ENCODE peak calls at places on chromosome 10, in six cellular contexts. One of them, this sample, is unnamed. For H3K4me1, the result is how much of the 10 kb centered on the place peaks cover.

GRCh38 chr10:122342293-122343134 is 32.0 kb upstream of the PLEKHA1 start:
- DNase-seq in breast epithelium: no peak
- DNase-seq in transverse colon: peak
- DNase-seq in K562: peak
- DNase-seq in HCT116: peak
- DNase-seq in prostate gland: peak
- DNase-seq in this sample: no peak

GRCh38 chr10:3803884-3804741 is 19.1 kb upstream of the KLF6 start:
- DNase-seq in transverse colon: no peak
- DNase-seq in prostate gland: no peak
- DNase-seq in HCT116: no peak
- DNase-seq in K562: peak
- DNase-seq in breast epithelium: no peak
- DNase-seq in this sample: no peak

GRCh38 chr10:70967591-70968588 is 79.5 kb upstream of the PCBD1 start:
- DNase-seq in breast epithelium: no peak
- DNase-seq in transverse colon: no peak
- DNase-seq in K562: no peak
- DNase-seq in prostate gland: no peak
- DNase-seq in HCT116: no peak
- DNase-seq in this sample: no peak

GRCh38 chr10:97821308-97822038 is 28.2 kb upstream of the GOLGA7B start:
- DNase-seq in K562: no peak
- DNase-seq in prostate gland: no peak
- DNase-seq in transverse colon: no peak
- DNase-seq in HCT116: no peak
- DNase-seq in breast epithelium: peak
- DNase-seq in this sample: no peak

GRCh38 chr10:30683496-30683895 is 53.9 kb upstream of the LYZL2 start:
- DNase-seq in HCT116: no peak
- DNase-seq in breast epithelium: no peak
- DNase-seq in K562: no peak
- DNase-seq in transverse colon: no peak
- DNase-seq in prostate gland: no peak
- DNase-seq in this sample: no peak

GRCh38 chr10:47326927-47327330 is 4.7 kb downstream of the GDF2 start:
- DNase-seq in prostate gland: no peak
- DNase-seq in K562: peak
- DNase-seq in transverse colon: no peak
- DNase-seq in breast epithelium: no peak
- DNase-seq in HCT116: no peak
- DNase-seq in this sample: no peak

GRCh38 chr10:43871545-43871944 is 222.9 kb upstream of the ZNF32 start:
- DNase-seq in prostate gland: no peak
- DNase-seq in transverse colon: no peak
- DNase-seq in breast epithelium: no peak
- DNase-seq in K562: no peak
- DNase-seq in HCT116: no peak
- DNase-seq in this sample: no peak

GRCh38 chr10:133230387-133231195 is 574 bp downstream of the UTF1 start:
- DNase-seq in transverse colon: peak
- DNase-seq in HCT116: no peak
- DNase-seq in prostate gland: no peak
- DNase-seq in breast epithelium: no peak
- DNase-seq in K562: peak
- DNase-seq in this sample: no peak

GRCh38 chr10:21700474-21700873 is 166.4 kb downstream of the MLLT10 start:
- DNase-seq in HCT116: no peak
- DNase-seq in K562: no peak
- DNase-seq in breast epithelium: no peak
- DNase-seq in prostate gland: no peak
- DNase-seq in transverse colon: no peak
- DNase-seq in this sample: no peak

GRCh38 chr10:102691701-102692100 is 22.5 kb downstream of the ARL3 start:
- DNase-seq in transverse colon: no peak
- DNase-seq in prostate gland: no peak
- DNase-seq in K562: no peak
- DNase-seq in breast epithelium: no peak
- DNase-seq in HCT116: no peak
- DNase-seq in this sample: peak

GRCh38 chr10:88980247-88980646 is 10.4 kb upstream of the FAS start:
- DNase-seq in K562: no peak
- DNase-seq in breast epithelium: no peak
- DNase-seq in prostate gland: no peak
- DNase-seq in transverse colon: no peak
- DNase-seq in HCT116: no peak
- DNase-seq in this sample: no peak

GRCh38 chr10:88980836-88981235 is 9.8 kb upstream of the FAS start:
- DNase-seq in K562: no peak
- DNase-seq in HCT116: no peak
- DNase-seq in breast epithelium: no peak
- DNase-seq in transverse colon: no peak
- DNase-seq in prostate gland: no peak
- DNase-seq in this sample: no peak

GRCh38 chr10:88978463-88978862 is 12.1 kb upstream of the FAS start:
- DNase-seq in breast epithelium: no peak
- DNase-seq in HCT116: no peak
- DNase-seq in prostate gland: no peak
- DNase-seq in K562: no peak
- DNase-seq in transverse colon: no peak
- DNase-seq in this sample: no peak

GRCh38 chr10:88979153-88979562 is 11.4 kb upstream of the FAS start:
- DNase-seq in transverse colon: no peak
- DNase-seq in breast epithelium: peak
- DNase-seq in HCT116: no peak
- DNase-seq in prostate gland: peak
- DNase-seq in K562: peak
- DNase-seq in this sample: peak

GRCh38 chr10:88979603-88980002 is 11.0 kb upstream of the FAS start:
- DNase-seq in transverse colon: no peak
- DNase-seq in prostate gland: no peak
- DNase-seq in HCT116: no peak
- DNase-seq in K562: no peak
- DNase-seq in breast epithelium: no peak
- DNase-seq in this sample: no peak
- H3K4me1 ChIP-seq in transverse colon: under half
- H3K4me1 ChIP-seq in prostate gland: under half
- H3K4me1 ChIP-seq in HCT116: under half
- H3K4me1 ChIP-seq in K562: under half
- H3K4me1 ChIP-seq in breast epithelium: under half
- H3K4me1 ChIP-seq in this sample: half or more

DNA sequence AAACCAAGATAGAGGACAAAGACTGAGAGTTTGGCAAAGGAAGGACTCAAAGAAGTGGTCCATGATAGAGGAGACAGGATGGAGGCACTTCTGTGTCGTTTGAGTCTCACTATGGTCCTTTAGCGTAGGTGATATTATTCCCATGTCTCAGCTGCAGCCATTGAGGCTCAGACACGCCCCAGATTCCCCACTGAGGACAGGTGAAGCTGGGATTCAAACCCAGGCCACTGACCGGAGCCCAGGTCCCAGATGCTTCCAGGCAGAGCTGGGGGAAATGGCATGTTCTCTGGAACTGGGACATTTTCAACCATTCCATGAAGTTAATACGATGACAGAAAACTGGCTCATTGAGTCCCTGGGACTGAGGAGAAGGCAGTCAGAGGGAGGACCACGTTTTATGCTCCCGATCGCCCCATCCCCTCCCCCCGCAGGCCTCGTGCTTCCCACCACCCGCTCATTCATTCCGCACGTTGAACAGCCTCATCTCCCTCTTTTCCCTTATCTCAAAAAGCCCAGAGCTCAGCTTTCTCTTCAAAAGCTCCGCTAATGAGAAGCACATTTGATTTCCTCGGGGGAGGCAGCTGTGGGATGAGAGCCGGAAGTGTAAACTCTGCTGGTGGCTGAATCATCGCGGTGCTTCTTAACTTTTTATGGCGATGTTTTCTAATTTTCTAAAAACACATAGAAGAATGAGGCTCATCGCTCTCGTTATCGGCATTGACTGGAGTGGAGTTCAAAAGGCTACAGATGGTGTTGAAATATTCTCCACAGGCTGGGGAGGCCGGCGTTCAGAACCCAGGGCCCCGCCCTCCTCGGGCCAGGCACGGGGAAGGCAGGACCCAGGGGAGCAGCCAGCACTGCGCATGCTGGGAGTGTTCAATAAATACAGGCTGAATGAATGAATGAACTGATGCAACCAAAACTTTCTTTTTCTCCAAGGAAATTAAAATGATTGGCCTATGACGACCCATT is 64.0 kb downstream of the OAT start:
- DNase-seq in HCT116: peak
- DNase-seq in K562: peak
- DNase-seq in transverse colon: peak
- DNase-seq in prostate gland: no peak
- DNase-seq in breast epithelium: no peak
- DNase-seq in this sample: no peak
- TF ChIP-seq POLR2AphosphoS5 in HCT116: peak
- TF ChIP-seq POLR2AphosphoS5 in K562: no peak
- TF ChIP-seq POLR2AphosphoS5 in transverse colon: no peak
- TF ChIP-seq POLR2AphosphoS5 in prostate gland: no peak
- TF ChIP-seq POLR2AphosphoS5 in breast epithelium: no peak
- TF ChIP-seq POLR2AphosphoS5 in this sample: no peak

GRCh38 chr10:103835121-103836045 is 20.0 kb downstream of the SH3PXD2A start:
- DNase-seq in HCT116: no peak
- DNase-seq in K562: no peak
- DNase-seq in transverse colon: peak
- DNase-seq in breast epithelium: peak
- DNase-seq in prostate gland: no peak
- DNase-seq in this sample: peak
- H3K4me1 ChIP-seq in HCT116: under half
- H3K4me1 ChIP-seq in K562: under half
- H3K4me1 ChIP-seq in transverse colon: under half
- H3K4me1 ChIP-seq in breast epithelium: under half
- H3K4me1 ChIP-seq in prostate gland: under half
- H3K4me1 ChIP-seq in this sample: under half

GRCh38 chr10:12195603-12196506 is at the start of the genes CDC123 and NUDT5:
- DNase-seq in HCT116: peak
- DNase-seq in K562: peak
- DNase-seq in breast epithelium: peak
- DNase-seq in transverse colon: peak
- DNase-seq in prostate gland: peak
- DNase-seq in this sample: peak
- TF ChIP-seq POLR2AphosphoS5 in HCT116: peak
- TF ChIP-seq POLR2AphosphoS5 in K562: peak
- TF ChIP-seq POLR2AphosphoS5 in breast epithelium: no peak
- TF ChIP-seq POLR2AphosphoS5 in transverse colon: peak
- TF ChIP-seq POLR2AphosphoS5 in prostate gland: peak
- TF ChIP-seq POLR2AphosphoS5 in this sample: peak

DNA sequence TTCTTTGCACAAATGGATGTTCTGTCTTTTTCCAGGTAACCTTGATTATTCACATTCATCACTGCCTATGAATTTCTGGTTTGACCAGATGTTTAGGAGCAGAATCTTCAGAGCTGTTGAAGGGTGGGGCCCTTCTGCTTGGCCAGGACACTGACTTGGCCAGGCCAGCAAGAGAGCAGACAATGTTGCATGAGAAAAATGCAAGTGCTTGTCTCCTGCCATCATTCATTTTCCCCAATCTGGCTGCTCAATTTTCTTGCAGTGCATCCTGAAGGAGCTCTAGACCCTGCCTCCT is 1.6 kb upstream of the BLNK start:
- DNase-seq in breast epithelium: no peak
- DNase-seq in transverse colon: no peak
- DNase-seq in HCT116: no peak
- DNase-seq in K562: no peak
- DNase-seq in prostate gland: no peak
- DNase-seq in this sample: no peak
- H3K4me1 ChIP-seq in breast epithelium: under half
- H3K4me1 ChIP-seq in transverse colon: under half
- H3K4me1 ChIP-seq in HCT116: under half
- H3K4me1 ChIP-seq in K562: under half
- H3K4me1 ChIP-seq in prostate gland: under half
- H3K4me1 ChIP-seq in this sample: under half

GRCh38 chr10:113127285-113128283 is 177.5 kb downstream of the TCF7L2 start:
- DNase-seq in K562: no peak
- DNase-seq in HCT116: no peak
- DNase-seq in breast epithelium: no peak
- DNase-seq in prostate gland: no peak
- DNase-seq in transverse colon: no peak
- DNase-seq in this sample: no peak
- TF ChIP-seq POLR2AphosphoS5 in K562: no peak
- TF ChIP-seq POLR2AphosphoS5 in HCT116: no peak
- TF ChIP-seq POLR2AphosphoS5 in breast epithelium: no peak
- TF ChIP-seq POLR2AphosphoS5 in prostate gland: no peak
- TF ChIP-seq POLR2AphosphoS5 in transverse colon: no peak
- TF ChIP-seq POLR2AphosphoS5 in this sample: no peak